ENCODE peak calls at places on chromosomes 12 and 14, in four cellular contexts. One of them, this sample, is unnamed.

GRCh38 chr12:45216983-45217485 is 1.1 kb downstream of the ANO6 start:
- DNase-seq in uterus: no peak
- DNase-seq in body of pancreas: no peak
- DNase-seq in progenitor cell of endocrine pancreas: no peak
- DNase-seq in this sample: no peak

GRCh38 chr14:72619071-72619710 is 274.7 kb downstream of the DPF3 start:
- DNase-seq in uterus: no peak
- DNase-seq in body of pancreas: no peak
- DNase-seq in progenitor cell of endocrine pancreas: peak; percentile 1
- DNase-seq in this sample: peak; percentile 44

GRCh38 chr12:55707841-55708694 is at the start of gene ITGA7:
- DNase-seq in uterus: peak; percentile 80
- DNase-seq in body of pancreas: peak; percentile 64
- DNase-seq in progenitor cell of endocrine pancreas: peak; percentile 71
- DNase-seq in this sample: peak; percentile 80

GRCh38 chr14:95025941-95026340 is 131.4 kb downstream of the DICER1 start:
- DNase-seq in uterus: no peak
- DNase-seq in body of pancreas: no peak
- DNase-seq in progenitor cell of endocrine pancreas: no peak
- DNase-seq in this sample: no peak

GRCh38 chr14:70700955-70701354 is 59.2 kb downstream of the TTC9 start:
- DNase-seq in uterus: no peak
- DNase-seq in body of pancreas: no peak
- DNase-seq in progenitor cell of endocrine pancreas: no peak
- DNase-seq in this sample: no peak

GRCh38 chr12:113161415-113162016 is 12.0 kb downstream of the CFAP73 start:
- DNase-seq in uterus: no peak
- DNase-seq in body of pancreas: no peak
- DNase-seq in progenitor cell of endocrine pancreas: no peak
- DNase-seq in this sample: no peak

GRCh38 chr14:61101803-61102548 is 120.9 kb downstream of the SLC38A6 start:
- DNase-seq in uterus: no peak
- DNase-seq in body of pancreas: no peak
- DNase-seq in progenitor cell of endocrine pancreas: no peak
- DNase-seq in this sample: no peak

GRCh38 chr12:48925218-48925871 is at the start of gene FKBP11:
- DNase-seq in uterus: peak; percentile 57
- DNase-seq in body of pancreas: peak; percentile 71
- DNase-seq in progenitor cell of endocrine pancreas: peak; percentile 24
- DNase-seq in this sample: no peak

GRCh38 chr14:106029959-106030358 is 503.6 kb downstream of the TMEM121 start:
- DNase-seq in uterus: no peak
- DNase-seq in body of pancreas: no peak
- DNase-seq in progenitor cell of endocrine pancreas: no peak
- DNase-seq in this sample: no peak

GRCh38 chr12:59398164-59398563 is 197.7 kb upstream of the SLC16A7 start:
- DNase-seq in uterus: no peak
- DNase-seq in body of pancreas: no peak
- DNase-seq in progenitor cell of endocrine pancreas: no peak
- DNase-seq in this sample: no peak

GRCh38 chr14:64891839-64892375 is 12.2 kb upstream of the SPTB start:
- DNase-seq in uterus: no peak
- DNase-seq in body of pancreas: peak; percentile 64
- DNase-seq in progenitor cell of endocrine pancreas: no peak
- DNase-seq in this sample: no peak

GRCh38 chr12:25623816-25624215 is 70.7 kb upstream of the LMNTD1 start:
- DNase-seq in uterus: no peak
- DNase-seq in body of pancreas: no peak
- DNase-seq in progenitor cell of endocrine pancreas: no peak
- DNase-seq in this sample: no peak

DNA sequence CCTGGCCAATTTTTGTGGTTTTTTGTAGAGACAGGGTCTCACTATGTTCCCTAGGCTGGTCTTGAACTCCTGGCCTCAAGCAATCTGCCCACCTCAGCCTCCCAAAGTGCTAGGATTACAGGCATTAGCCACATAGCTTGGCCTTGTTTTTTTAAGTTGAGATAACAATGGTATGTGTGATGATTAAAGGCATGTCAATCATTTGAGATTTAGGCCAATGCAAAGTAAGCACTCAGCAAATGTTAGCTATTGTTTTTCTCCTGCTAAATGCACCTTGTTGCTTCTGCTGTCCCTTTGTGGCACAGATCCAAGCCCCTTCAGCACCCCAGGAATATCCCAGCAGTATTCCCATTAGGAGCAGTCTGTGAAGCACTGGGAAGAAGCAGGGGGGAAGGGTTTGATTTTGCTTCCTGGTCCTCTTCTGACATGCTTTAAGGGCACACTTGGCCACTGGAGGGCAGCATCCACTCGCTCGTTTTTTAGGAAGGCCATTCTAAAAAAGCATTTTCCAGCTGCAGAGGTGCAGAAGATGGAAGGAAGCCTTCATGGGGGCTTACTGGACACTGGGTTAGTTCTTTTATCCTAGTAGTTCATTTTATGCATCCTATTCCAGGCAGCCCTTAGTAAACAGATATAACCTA is 70.2 kb upstream of the ZFP36L1 start:
- DNase-seq in uterus: peak; percentile 81
- DNase-seq in body of pancreas: peak; percentile 85
- DNase-seq in progenitor cell of endocrine pancreas: peak; percentile 60
- DNase-seq in this sample: no peak
- TF ChIP-seq CTCF in uterus: peak; percentile 72
- TF ChIP-seq CTCF in body of pancreas: peak; percentile 68
- TF ChIP-seq CTCF in progenitor cell of endocrine pancreas: peak; percentile 79
- TF ChIP-seq CTCF in this sample: peak; percentile 90

DNA sequence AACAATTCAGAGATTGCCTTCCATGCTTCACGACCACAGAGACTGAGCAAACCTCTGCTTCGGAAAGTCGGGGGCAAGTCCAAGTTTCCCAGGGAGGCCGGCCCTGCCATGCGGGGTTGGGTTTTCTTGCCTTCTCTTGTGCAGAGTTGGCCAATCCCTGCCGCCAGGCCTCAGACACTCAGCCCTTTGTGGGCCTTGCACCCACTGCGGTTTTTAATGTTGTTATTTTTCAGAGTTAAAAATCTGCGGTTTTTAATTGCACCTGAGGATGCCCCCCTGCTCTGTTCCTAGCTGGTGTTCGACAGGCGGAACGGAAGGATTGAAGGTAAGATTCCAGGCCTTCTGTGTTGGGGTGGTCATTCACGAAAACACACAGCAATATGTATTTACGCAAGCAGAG is 108.7 kb downstream of the CALM1 start:
- DNase-seq in uterus: no peak
- DNase-seq in body of pancreas: no peak
- DNase-seq in progenitor cell of endocrine pancreas: no peak
- DNase-seq in this sample: no peak
- TF ChIP-seq CTCF in uterus: no peak
- TF ChIP-seq CTCF in body of pancreas: no peak
- TF ChIP-seq CTCF in progenitor cell of endocrine pancreas: no peak
- TF ChIP-seq CTCF in this sample: no peak

GRCh38 chr12:121823101-121823726 is 19.4 kb downstream of the SETD1B start:
- DNase-seq in uterus: no peak
- DNase-seq in body of pancreas: no peak
- DNase-seq in progenitor cell of endocrine pancreas: no peak
- DNase-seq in this sample: no peak
- TF ChIP-seq CTCF in uterus: peak; percentile 14
- TF ChIP-seq CTCF in body of pancreas: no peak
- TF ChIP-seq CTCF in progenitor cell of endocrine pancreas: no peak
- TF ChIP-seq CTCF in this sample: no peak

GRCh38 chr12:88577537-88577936 is 2.7 kb downstream of the KITLG start:
- DNase-seq in uterus: no peak
- DNase-seq in body of pancreas: no peak
- DNase-seq in progenitor cell of endocrine pancreas: no peak
- DNase-seq in this sample: no peak
- TF ChIP-seq CTCF in uterus: peak; percentile 13
- TF ChIP-seq CTCF in body of pancreas: peak; percentile 10
- TF ChIP-seq CTCF in progenitor cell of endocrine pancreas: peak; percentile 46
- TF ChIP-seq CTCF in this sample: peak; percentile 71